ENCODE peak calls at places on chromosomes 13 and 19, in ten cellular contexts. S, O, G, A, F, N, W, U, C and Z are unnamed samples.

GRCh38 chr13:114119196-114119595 is 13.2 kb downstream of the RASA3 start:
- DNase-seq in W (peak), A (no peak), C (peak), G (no peak), F (peak), U (peak), N (no peak), S (peak), O (peak), Z (no peak)

GRCh38 chr19:31231181-31231580 is 118.1 kb downstream of the TSHZ3 start:
- DNase-seq in U (no peak), W (no peak), A (no peak), N (no peak), G (no peak), C (no peak), S (no peak), O (no peak), F (no peak), Z (no peak)

GRCh38 chr13:100363874-100364273 is 224.7 kb downstream of the GGACT start:
- DNase-seq in S (peak), W (peak), O (no peak), N (no peak), A (no peak), C (no peak), F (no peak), U (no peak), G (no peak), Z (no peak)

GRCh38 chr13:89514534-89515312 is 1832.8 kb upstream of the MIR17HG start:
- DNase-seq in O (no peak), F (peak), A (no peak), U (no peak), W (peak), C (no peak), N (no peak), G (no peak), S (peak), Z (no peak)

GRCh38 chr19:19061491-19061890 is 2.3 kb upstream of the SLC25A42 start:
- DNase-seq in F (no peak), N (no peak), U (no peak), O (peak), W (no peak), S (no peak), A (peak), C (no peak), G (no peak), Z (no peak)

GRCh38 chr13:36796052-36796451 is 23.0 kb upstream of the RFXAP start:
- DNase-seq in N (no peak), U (no peak), G (no peak), S (no peak), A (no peak), W (no peak), O (no peak), C (no peak), F (no peak), Z (no peak)

GRCh38 chr13:30932481-30933333 is at the start of gene TEX26:
- DNase-seq in F (peak), U (peak), S (peak), G (no peak), W (no peak), A (peak), C (no peak), O (peak), N (no peak), Z (peak)

GRCh38 chr13:41554626-41555386 is 97.5 kb downstream of the RGCC start:
- DNase-seq in S (no peak), A (no peak), F (no peak), C (no peak), N (no peak), U (no peak), W (no peak), G (no peak), O (no peak), Z (no peak)

GRCh38 chr19:10112037-10112751 is 701 bp downstream of the P2RY11 start:
- DNase-seq in S (peak), W (no peak), C (peak), N (no peak), F (no peak), O (peak), U (no peak), G (no peak), A (no peak), Z (no peak)

GRCh38 chr13:39463611-39464010 is 139.4 kb downstream of the LHFPL6 start:
- DNase-seq in C (no peak), G (no peak), N (no peak), A (no peak), W (no peak), S (no peak), F (no peak), U (no peak), O (no peak), Z (no peak)

GRCh38 chr13:113351514-113352026 is 12.4 kb downstream of the GRTP1 start:
- DNase-seq in S (peak), C (peak), O (peak), F (no peak), N (no peak), U (no peak), G (no peak), A (no peak), W (no peak), Z (no peak)

GRCh38 chr19:28586501-28586900 is 626.5 kb downstream of the UQCRFS1 start:
- DNase-seq in N (no peak), C (no peak), W (no peak), S (no peak), U (peak), O (no peak), F (no peak), G (no peak), A (no peak), Z (no peak)

GRCh38 chr13:75308222-75308621 is 173.7 kb downstream of the TBC1D4 start:
- DNase-seq in C (no peak), O (no peak), G (no peak), F (no peak), W (no peak), A (no peak), N (no peak), U (no peak), S (no peak), Z (no peak)

GRCh38 chr19:51172223-51172622 is 30.1 kb downstream of the SIGLEC7 start:
- DNase-seq in O (no peak), C (no peak), S (no peak), U (no peak), N (no peak), A (no peak), W (no peak), G (no peak), F (no peak), Z (no peak)

GRCh38 chr19:32471095-32471494 is 65.5 kb downstream of the DPY19L3 start:
- DNase-seq in A (peak), F (no peak), O (peak), W (no peak), G (no peak), S (no peak), C (no peak), N (no peak), U (peak), Z (no peak)

GRCh38 chr13:47326061-47326460 is 429.2 kb upstream of the HTR2A start:
- DNase-seq in C (no peak), N (no peak), G (no peak), U (no peak), W (no peak), F (peak), A (no peak), O (no peak), S (peak), Z (no peak)

GRCh38 chr13:51807041-51807440 is 3.1 kb upstream of the DHRS12 start:
- DNase-seq in S (no peak), C (no peak), G (no peak), O (no peak), F (no peak), N (no peak), W (no peak), U (no peak), A (no peak), Z (no peak)

GRCh38 chr19:47729799-47730520 is 15.4 kb upstream of the NOP53 start:
- DNase-seq in F (peak), G (peak), U (peak), N (no peak), A (peak), W (no peak), S (peak), C (peak), O (peak), Z (peak)

GRCh38 chr19:3210347-3211017 is 14.0 kb upstream of the CELF5 start:
- DNase-seq in A (peak), U (peak), S (peak), G (no peak), F (peak), N (no peak), O (peak), W (no peak), C (peak), Z (peak)

GRCh38 chr13:81283561-81283960 is 942.6 kb upstream of the SPRY2 start:
- DNase-seq in O (no peak), G (no peak), A (no peak), F (no peak), U (no peak), N (no peak), S (no peak), C (no peak), W (no peak), Z (no peak)

GRCh38 chr13:28347456-28348371 is 147.2 kb downstream of the FLT1 start:
- DNase-seq in G (no peak), S (no peak), U (no peak), F (no peak), O (no peak), N (no peak), A (no peak), C (no peak), W (no peak), Z (no peak)

GRCh38 chr13:66218583-66218982 is 1011.6 kb downstream of the PCDH9 start:
- DNase-seq in N (no peak), F (no peak), S (no peak), U (no peak), A (no peak), O (no peak), W (no peak), C (no peak), G (no peak), Z (no peak)

GRCh38 chr19:682678-683320 is 6.6 kb downstream of the FSTL3 start:
- DNase-seq in S (no peak), U (no peak), O (no peak), A (no peak), W (no peak), F (no peak), C (no peak), G (no peak), N (no peak), Z (no peak)

GRCh38 chr13:83881917-83882625 is at the start of gene SLITRK1:
- DNase-seq in S (peak), C (peak), N (peak), O (no peak), G (peak), A (peak), U (peak), F (peak), W (peak), Z (peak)

GRCh38 chr19:40592170-40592569 is 9.0 kb upstream of the LTBP4 start:
- DNase-seq in S (peak), C (no peak), W (no peak), A (no peak), F (peak), U (no peak), G (no peak), O (no peak), N (no peak), Z (no peak)

GRCh38 chr19:41993612-41994483 is at the start of gene ATP1A3:
- DNase-seq in F (peak), W (no peak), S (peak), U (peak), N (no peak), C (no peak), O (no peak), G (no peak), A (peak), Z (peak)

GRCh38 chr13:37526710-37527446 is 71.7 kb downstream of the POSTN start:
- DNase-seq in S (peak), A (no peak), N (no peak), U (no peak), G (no peak), F (peak), O (no peak), W (no peak), C (no peak), Z (no peak)

GRCh38 chr19:7149956-7150705 is 80.6 kb downstream of the ZNF557 start:
- DNase-seq in U (no peak), S (no peak), N (no peak), C (no peak), F (no peak), W (no peak), A (no peak), G (peak), O (no peak), Z (no peak)

GRCh38 chr13:113814435-113814821 is 49.4 kb downstream of the GAS6 start:
- DNase-seq in O (no peak), N (no peak), W (no peak), C (no peak), A (no peak), U (no peak), F (peak), G (no peak), S (peak), Z (no peak)

GRCh38 chr19:20269461-20269860 is 102.4 kb downstream of the ZNF486 start:
- DNase-seq in C (no peak), A (no peak), U (no peak), S (no peak), F (no peak), G (no peak), N (no peak), W (no peak), O (no peak), Z (no peak)

GRCh38 chr19:45920458-45920857 is 5.9 kb upstream of the NANOS2 start:
- DNase-seq in N (no peak), W (no peak), F (no peak), A (no peak), O (peak), G (no peak), U (no peak), C (no peak), S (no peak), Z (no peak)

GRCh38 chr13:75256922-75257321 is 225.0 kb downstream of the TBC1D4 start:
- DNase-seq in C (no peak), F (no peak), A (no peak), N (no peak), U (no peak), G (no peak), O (no peak), W (no peak), S (no peak), Z (no peak)

GRCh38 chr19:33513424-33513823 is 8.2 kb downstream of the PEPD start:
- DNase-seq in S (no peak), C (no peak), N (no peak), W (no peak), G (no peak), F (no peak), U (no peak), A (no peak), O (no peak), Z (no peak)

GRCh38 chr13:27924529-27925141 is 4.8 kb downstream of the PDX1 start:
- DNase-seq in S (no peak), U (peak), O (no peak), A (no peak), N (no peak), W (no peak), G (no peak), C (no peak), F (no peak), Z (no peak)

GRCh38 chr13:78131811-78132210 is 213.2 kb upstream of the EDNRB start:
- DNase-seq in U (no peak), W (no peak), O (no peak), N (no peak), C (no peak), G (no peak), S (peak), A (no peak), F (peak), Z (no peak)

GRCh38 chr13:104737713-104738112 is 1671.5 kb upstream of the SLC10A2 start:
- DNase-seq in G (no peak), W (no peak), U (no peak), O (no peak), N (no peak), C (no peak), A (no peak), S (peak), F (peak), Z (no peak)

GRCh38 chr13:71483733-71484132 is 383.3 kb downstream of the DACH1 start:
- DNase-seq in U (no peak), S (no peak), A (no peak), W (no peak), C (no peak), F (no peak), O (no peak), N (no peak), G (no peak), Z (no peak)

GRCh38 chr13:71477735-71478134 is 389.3 kb downstream of the DACH1 start:
- DNase-seq in W (no peak), N (no peak), S (peak), G (no peak), C (no peak), U (no peak), O (no peak), A (no peak), F (peak), Z (no peak)
- TF ChIP-seq CTCF in W (peak), N (peak), S (peak), G (no peak), C (peak), U (peak), O (no peak), A (no peak), F (peak), Z (peak)

GRCh38 chr13:73945371-73945770 is 188.8 kb downstream of the KLF12 start:
- DNase-seq in W (no peak), G (no peak), A (no peak), N (no peak), S (peak), C (no peak), O (no peak), F (peak), U (no peak), Z (no peak)
- TF ChIP-seq CTCF in W (no peak), G (peak), A (no peak), N (peak), S (no peak), C (no peak), O (peak), F (no peak), U (no peak), Z (no peak)

DNA sequence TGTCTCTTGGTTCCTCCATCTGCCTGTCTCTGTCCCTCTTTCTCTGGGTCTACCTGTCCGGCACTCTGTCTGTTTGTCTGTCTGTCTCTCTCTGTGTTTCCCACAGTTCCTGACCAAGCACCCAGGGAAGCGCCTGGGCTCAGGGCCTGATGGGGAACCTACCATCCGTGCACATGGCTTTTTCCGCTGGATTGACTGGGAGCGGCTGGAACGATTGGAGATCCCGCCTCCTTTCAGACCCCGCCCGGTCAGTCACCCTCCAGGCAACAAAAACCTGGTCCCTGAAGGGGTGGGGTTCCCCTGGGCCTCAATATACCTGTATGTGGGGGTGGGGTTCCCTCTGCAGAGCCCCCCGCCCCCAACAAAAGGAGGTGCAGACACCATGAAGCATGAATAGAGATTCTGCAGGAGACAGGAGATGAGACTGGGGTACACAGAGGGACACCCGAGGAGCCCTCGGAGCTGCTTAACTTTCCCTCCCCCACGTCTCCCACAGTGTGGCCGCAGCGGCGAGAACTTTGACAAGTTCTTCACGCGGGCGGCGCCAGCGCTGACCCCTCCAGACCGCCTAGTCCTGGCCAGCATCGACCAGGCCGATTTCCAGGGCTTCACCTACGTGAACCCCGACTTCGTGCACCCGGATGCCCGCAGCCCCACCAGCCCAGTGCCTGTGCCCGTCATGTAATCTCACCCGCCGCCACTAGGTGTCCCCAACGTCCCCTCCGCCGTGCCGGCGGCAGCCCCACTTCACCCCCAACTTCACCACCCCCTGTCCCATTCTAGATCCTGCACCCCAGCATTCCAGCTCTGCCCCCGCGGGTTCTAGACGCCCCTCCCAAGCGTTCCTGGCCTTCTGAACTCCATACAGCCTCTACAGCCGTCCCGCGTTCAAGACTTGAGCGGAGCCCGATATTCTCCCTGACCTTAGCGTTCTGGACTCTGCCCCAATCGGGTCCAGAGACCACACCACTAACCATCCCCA is 2.6 kb upstream of the CACNG7 start:
- DNase-seq in F (peak), O (peak), S (peak), C (peak), G (no peak), W (no peak), N (no peak), U (peak), A (peak), Z (peak)
- TF ChIP-seq CTCF in F (peak), O (peak), S (peak), C (peak), G (peak), W (peak), N (peak), U (peak), A (peak), Z (peak)

DNA sequence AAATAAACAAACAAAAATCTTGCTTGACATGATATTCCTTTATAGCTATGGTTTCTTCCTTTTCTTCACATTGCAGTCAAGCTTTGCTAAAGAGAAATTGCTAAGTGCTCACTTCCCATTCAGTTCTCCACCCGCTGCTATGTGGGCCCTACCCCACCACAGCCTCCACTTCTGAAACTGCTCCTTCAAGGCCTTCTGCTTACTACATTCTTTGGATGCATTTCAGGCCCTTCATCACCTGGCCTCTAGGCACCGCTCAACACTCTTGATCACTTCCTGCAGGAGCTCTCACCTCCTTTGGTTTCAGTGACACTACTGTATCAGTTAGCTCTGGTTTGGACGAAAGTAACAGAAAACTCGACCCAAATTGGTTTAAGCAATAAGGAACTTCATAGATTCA is 72.4 kb downstream of the KLF5 start:
- DNase-seq in O (no peak), F (no peak), A (no peak), S (no peak), G (no peak), W (no peak), U (no peak), N (no peak), C (no peak), Z (no peak)
- TF ChIP-seq CTCF in O (no peak), F (no peak), A (no peak), S (no peak), G (no peak), W (no peak), U (no peak), N (no peak), C (no peak), Z (no peak)

GRCh38 chr13:34939771-34940170 is 2.3 kb upstream of the NBEA start:
- DNase-seq in O (no peak), U (no peak), N (no peak), A (no peak), F (no peak), S (no peak), C (no peak), W (no peak), G (no peak), Z (no peak)

GRCh38 chr13:34943675-34944634 is 1.9 kb downstream of the NBEA start:
- DNase-seq in U (no peak), F (no peak), N (no peak), O (no peak), C (no peak), G (no peak), W (no peak), S (no peak), A (no peak), Z (no peak)

GRCh38 chr13:34942732-34943674 is 933 bp downstream of the NBEA start:
- DNase-seq in N (peak), O (peak), G (peak), A (peak), W (no peak), F (no peak), C (peak), S (peak), U (peak), Z (peak)

GRCh38 chr13:34941436-34941834 is 635 bp upstream of the NBEA start:
- DNase-seq in N (no peak), G (no peak), A (no peak), W (no peak), C (no peak), U (no peak), O (no peak), S (no peak), F (no peak), Z (no peak)

GRCh38 chr13:34941835-34942731 is at the start of gene NBEA:
- DNase-seq in S (peak), W (no peak), C (peak), G (peak), A (peak), O (peak), F (peak), N (peak), U (peak), Z (peak)
- TF ChIP-seq CTCF in S (peak), W (no peak), C (peak), G (peak), A (peak), O (peak), F (no peak), N (peak), U (peak), Z (peak)

DNA sequence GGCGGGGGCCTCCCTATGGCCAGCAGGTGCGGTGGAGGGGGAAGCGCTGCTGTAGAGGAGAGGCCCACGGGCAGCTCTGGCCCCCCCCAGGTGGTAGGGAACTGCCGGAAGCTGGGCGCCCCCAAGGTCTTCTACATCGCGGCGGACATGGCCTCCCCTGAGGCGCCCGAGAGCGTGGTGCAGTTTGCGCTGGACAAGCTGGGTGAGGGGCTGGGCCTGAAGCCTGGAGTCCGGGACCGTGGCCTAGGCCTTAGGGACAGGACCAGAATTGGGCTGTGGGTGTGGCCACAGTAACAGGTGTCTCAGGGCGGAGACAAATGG is 3.8 kb upstream of the RPL36 start:
- DNase-seq in N (no peak), C (no peak), A (no peak), F (no peak), G (no peak), O (no peak), W (no peak), S (no peak), U (no peak), Z (peak)
- TF ChIP-seq CTCF in N (no peak), C (no peak), A (no peak), F (no peak), G (no peak), O (no peak), W (no peak), S (no peak), U (no peak), Z (no peak)